ENCODE peak calls at places on chromosomes 6 and 20, in seven cellular contexts. Z is SK-N-SH, O is mesendoderm, N is H9, V is OCI-LY7, Q is mammary epithelial cell, M is GM23248. C is an unnamed sample. For H3K79me2, the result is how much of the 10 kb centered on the place peaks cover.

GRCh38 chr20:45090481-45090880 is 10.4 kb downstream of the KCNS1 start:
- DNase-seq in Z (no peak), O (peak), N (no peak), V (no peak), Q (no peak), M (peak), C (no peak)

GRCh38 chr6:133254552-133255228 is 13.5 kb downstream of the EYA4 start:
- DNase-seq in Z (no peak), O (no peak), N (no peak), V (no peak), Q (peak), M (peak), C (peak)

GRCh38 chr20:20373046-20373706 is 5.3 kb downstream of the INSM1 start:
- DNase-seq in Z (no peak), O (no peak), N (no peak), V (no peak), Q (peak), M (peak), C (peak)

GRCh38 chr20:53262294-53262840 is 290.2 kb downstream of the TSHZ2 start:
- DNase-seq in Z (no peak), O (no peak), N (no peak), V (no peak), Q (peak), M (no peak), C (peak)

GRCh38 chr6:31122803-31123706 is 2.8 kb upstream of the CDSN start:
- DNase-seq in Z (peak), O (no peak), N (no peak), V (no peak), Q (peak), M (peak), C (no peak)

GRCh38 chr6:42714098-42714761 is 8.2 kb downstream of the PRPH2 start:
- DNase-seq in Z (no peak), O (no peak), N (no peak), V (no peak), Q (peak), M (peak), C (peak)

GRCh38 chr6:166563805-166564204 is 22.7 kb downstream of the RAMACL start:
- DNase-seq in Z (no peak), O (no peak), N (no peak), V (no peak), Q (no peak), M (no peak), C (no peak)

GRCh38 chr6:125273965-125274364 is 27.8 kb downstream of the HDDC2 start:
- DNase-seq in Z (no peak), O (no peak), N (no peak), V (no peak), Q (peak), M (peak), C (peak)

GRCh38 chr6:110232456-110232855 is 52.2 kb downstream of the CDC40 start:
- DNase-seq in Z (no peak), O (no peak), N (no peak), V (no peak), Q (no peak), M (peak), C (no peak)

GRCh38 chr6:7341989-7342742 is 29.2 kb upstream of the SSR1 start:
- DNase-seq in Z (peak), O (peak), N (no peak), V (no peak), Q (no peak), M (peak), C (peak)

GRCh38 chr6:34680802-34681515 is 15.6 kb downstream of the ILRUN start:
- DNase-seq in Z (no peak), O (no peak), N (no peak), V (no peak), Q (peak), M (peak), C (peak)

GRCh38 chr6:15505463-15505918 is 157.3 kb downstream of the DTNBP1 start:
- DNase-seq in Z (no peak), O (no peak), N (no peak), V (no peak), Q (no peak), M (no peak), C (no peak)

GRCh38 chr6:170019259-170020040 is 268.0 kb downstream of the ERMARD start:
- DNase-seq in Z (no peak), O (no peak), N (peak), V (no peak), Q (no peak), M (peak), C (peak)

GRCh38 chr20:43584448-43585138 is 6.1 kb upstream of the IFT52 start:
- DNase-seq in Z (no peak), O (peak), N (no peak), V (no peak), Q (no peak), M (peak), C (no peak)

GRCh38 chr20:16590234-16590633 is 17.0 kb upstream of the KIF16B start:
- DNase-seq in Z (no peak), O (no peak), N (no peak), V (no peak), Q (no peak), M (no peak), C (no peak)

GRCh38 chr6:98670045-98670746 is 164.2 kb upstream of the POU3F2 start:
- DNase-seq in Z (no peak), O (no peak), N (no peak), V (no peak), Q (no peak), M (no peak), C (no peak)
- H3K79me2 ChIP-seq in Z (under half), O (under half), N (under half), V (under half), Q (under half), M (under half), C (under half)

DNA sequence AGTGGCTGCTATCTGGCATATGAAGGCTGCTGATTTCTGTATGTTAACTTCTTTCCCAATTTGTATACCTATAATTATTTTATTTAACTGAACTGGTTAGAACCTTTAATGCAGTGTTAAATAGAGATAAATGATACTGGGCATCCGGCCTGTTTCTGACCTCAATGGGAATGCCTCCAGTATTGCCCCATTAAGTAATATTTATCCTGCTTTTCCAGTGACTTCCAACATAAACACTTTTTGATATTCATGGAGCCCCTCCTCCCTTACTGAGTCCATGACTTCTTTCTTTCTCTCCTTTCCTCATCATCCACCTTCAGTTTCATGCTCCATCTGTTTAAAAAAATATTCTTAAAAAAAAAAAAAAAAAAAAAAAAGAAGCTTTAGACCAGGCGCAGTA is 8.8 kb downstream of the TRIM27 start:
- DNase-seq in Z (no peak), O (no peak), N (no peak), V (no peak), Q (no peak), M (no peak), C (no peak)
- H3K79me2 ChIP-seq in Z (under half), O (under half), N (under half), V (under half), Q (under half), M (half or more), C (under half)

GRCh38 chr6:3731700-3732099 is 19.8 kb downstream of the PXDC1 start:
- DNase-seq in Z (peak), O (no peak), N (no peak), V (no peak), Q (no peak), M (no peak), C (peak)
- H3K79me2 ChIP-seq in Z (half or more), O (under half), N (under half), V (under half), Q (half or more), M (half or more), C (half or more)

GRCh38 chr20:51496964-51497363 is 45.6 kb downstream of the NFATC2 start:
- DNase-seq in Z (no peak), O (no peak), N (no peak), V (no peak), Q (no peak), M (no peak), C (no peak)
- H3K79me2 ChIP-seq in Z (under half), O (under half), N (under half), V (under half), Q (under half), M (under half), C (under half)

DNA sequence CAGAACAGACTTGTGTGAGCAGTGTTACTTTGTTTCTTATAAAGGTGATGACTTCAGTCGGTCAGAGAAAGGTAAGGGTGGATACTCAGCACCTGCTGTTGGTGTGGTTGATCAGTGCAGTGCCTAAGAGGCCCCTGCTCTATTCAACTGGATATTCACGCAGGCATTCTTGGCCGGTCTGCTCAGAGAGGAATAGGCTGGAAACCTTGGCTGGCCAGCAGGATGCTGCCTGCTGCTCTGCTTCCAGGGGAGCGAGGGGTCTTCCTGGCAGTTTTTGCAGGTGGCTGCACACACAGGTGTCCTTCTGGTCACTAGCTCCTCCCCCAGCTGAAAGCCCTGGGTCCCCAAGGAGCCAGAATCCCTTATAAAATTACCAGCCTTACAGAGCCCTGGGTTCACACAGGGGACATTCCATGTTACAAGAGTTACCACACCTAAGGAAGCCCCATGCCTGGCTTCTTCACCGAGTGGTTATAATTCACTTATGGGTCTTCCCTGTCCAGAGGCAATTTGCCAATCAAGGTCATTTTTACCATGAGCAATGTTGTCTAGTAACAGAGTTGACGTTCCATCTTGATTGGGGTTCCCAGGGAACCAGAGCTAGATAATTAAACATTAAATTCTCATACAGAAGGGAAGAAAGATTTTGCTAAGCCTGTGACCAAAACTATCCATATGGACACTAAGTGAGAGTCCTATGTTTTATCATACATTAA is 16.4 kb downstream of the SYNJ2 start:
- DNase-seq in Z (peak), O (no peak), N (no peak), V (no peak), Q (no peak), M (no peak), C (no peak)
- H3K79me2 ChIP-seq in Z (half or more), O (under half), N (under half), V (under half), Q (half or more), M (half or more), C (half or more)

C was measured in PC-3.